ENCODE peak calls at places on chromosomes 11 and 22, in ten cellular contexts. One of them, this sample, is unnamed.

GRCh38 chr11:79007811-79008294 is 433.0 kb downstream of the TENM4 start:
- DNase-seq in T-helper 1 cell: no peak
- DNase-seq in pancreas: no peak
- DNase-seq in WTC11: no peak
- DNase-seq in amygdala: no peak
- DNase-seq in NCI-H2171: no peak
- DNase-seq in AG08396: no peak
- DNase-seq in glutamatergic neuron: no peak
- DNase-seq in caudate nucleus: no peak
- DNase-seq in NCI-H1694: no peak
- DNase-seq in this sample: peak; percentile 19

GRCh38 chr22:35842954-35843353 is 125.3 kb downstream of the APOL5 start:
- DNase-seq in T-helper 1 cell: no peak
- DNase-seq in amygdala: no peak
- DNase-seq in AG08396: peak; percentile 27
- DNase-seq in pancreas: no peak
- DNase-seq in NCI-H1694: no peak
- DNase-seq in NCI-H2171: no peak
- DNase-seq in WTC11: peak; percentile 31
- DNase-seq in glutamatergic neuron: peak; percentile 48
- DNase-seq in caudate nucleus: no peak
- DNase-seq in this sample: no peak

GRCh38 chr11:86949995-86950993 is 4.9 kb downstream of the FZD4 start:
- DNase-seq in WTC11: no peak
- DNase-seq in NCI-H1694: no peak
- DNase-seq in T-helper 1 cell: no peak
- DNase-seq in caudate nucleus: no peak
- DNase-seq in glutamatergic neuron: no peak
- DNase-seq in pancreas: no peak
- DNase-seq in amygdala: no peak
- DNase-seq in AG08396: no peak
- DNase-seq in NCI-H2171: no peak
- DNase-seq in this sample: no peak

GRCh38 chr11:15200696-15201095 is 86.0 kb downstream of the INSC start:
- DNase-seq in T-helper 1 cell: no peak
- DNase-seq in caudate nucleus: no peak
- DNase-seq in AG08396: no peak
- DNase-seq in WTC11: no peak
- DNase-seq in amygdala: no peak
- DNase-seq in pancreas: no peak
- DNase-seq in glutamatergic neuron: no peak
- DNase-seq in NCI-H2171: no peak
- DNase-seq in NCI-H1694: no peak
- DNase-seq in this sample: no peak

GRCh38 chr22:27877501-27877900 is 41.6 kb downstream of the PITPNB start:
- DNase-seq in glutamatergic neuron: no peak
- DNase-seq in pancreas: no peak
- DNase-seq in caudate nucleus: no peak
- DNase-seq in T-helper 1 cell: no peak
- DNase-seq in NCI-H2171: no peak
- DNase-seq in WTC11: no peak
- DNase-seq in amygdala: no peak
- DNase-seq in NCI-H1694: no peak
- DNase-seq in AG08396: no peak
- DNase-seq in this sample: peak; percentile 18

GRCh38 chr22:35629406-35630234 is 12.5 kb upstream of the MB start:
- DNase-seq in amygdala: no peak
- DNase-seq in NCI-H2171: no peak
- DNase-seq in caudate nucleus: no peak
- DNase-seq in pancreas: peak; percentile 52
- DNase-seq in glutamatergic neuron: no peak
- DNase-seq in WTC11: no peak
- DNase-seq in T-helper 1 cell: no peak
- DNase-seq in AG08396: peak; percentile 92
- DNase-seq in NCI-H1694: no peak
- DNase-seq in this sample: no peak

GRCh38 chr11:70360211-70360610 is 38.1 kb upstream of the CTTN start:
- DNase-seq in NCI-H1694: no peak
- DNase-seq in WTC11: no peak
- DNase-seq in glutamatergic neuron: no peak
- DNase-seq in AG08396: no peak
- DNase-seq in pancreas: no peak
- DNase-seq in amygdala: no peak
- DNase-seq in caudate nucleus: no peak
- DNase-seq in T-helper 1 cell: no peak
- DNase-seq in NCI-H2171: peak; percentile 75
- DNase-seq in this sample: no peak

GRCh38 chr22:33354928-33355327 is 296.7 kb upstream of the SYN3 start:
- DNase-seq in pancreas: no peak
- DNase-seq in glutamatergic neuron: no peak
- DNase-seq in T-helper 1 cell: no peak
- DNase-seq in caudate nucleus: no peak
- DNase-seq in NCI-H1694: no peak
- DNase-seq in NCI-H2171: no peak
- DNase-seq in WTC11: no peak
- DNase-seq in AG08396: peak; percentile 12
- DNase-seq in amygdala: no peak
- DNase-seq in this sample: no peak

GRCh38 chr22:35622132-35622913 is 5.2 kb upstream of the MB start:
- DNase-seq in glutamatergic neuron: no peak
- DNase-seq in caudate nucleus: no peak
- DNase-seq in pancreas: peak; percentile 46
- DNase-seq in WTC11: peak; percentile 63
- DNase-seq in AG08396: no peak
- DNase-seq in NCI-H2171: no peak
- DNase-seq in T-helper 1 cell: no peak
- DNase-seq in NCI-H1694: no peak
- DNase-seq in amygdala: no peak
- DNase-seq in this sample: no peak

GRCh38 chr22:27514612-27515011 is 286.9 kb downstream of the MN1 start:
- DNase-seq in amygdala: no peak
- DNase-seq in NCI-H1694: no peak
- DNase-seq in NCI-H2171: no peak
- DNase-seq in glutamatergic neuron: no peak
- DNase-seq in WTC11: no peak
- DNase-seq in AG08396: no peak
- DNase-seq in T-helper 1 cell: no peak
- DNase-seq in pancreas: no peak
- DNase-seq in caudate nucleus: no peak
- DNase-seq in this sample: no peak

GRCh38 chr11:5476184-5476819 is 12.2 kb upstream of the OR52D1 start:
- DNase-seq in NCI-H1694: peak; percentile 44
- DNase-seq in WTC11: peak; percentile 43
- DNase-seq in amygdala: no peak
- DNase-seq in T-helper 1 cell: peak; percentile 19
- DNase-seq in NCI-H2171: no peak
- DNase-seq in caudate nucleus: no peak
- DNase-seq in pancreas: peak; percentile 42
- DNase-seq in AG08396: peak; percentile 66
- DNase-seq in glutamatergic neuron: peak; percentile 48
- DNase-seq in this sample: no peak

GRCh38 chr11:20000393-20001134 is 159.7 kb downstream of the DBX1 start:
- DNase-seq in pancreas: peak; percentile 37
- DNase-seq in amygdala: no peak
- DNase-seq in caudate nucleus: no peak
- DNase-seq in WTC11: peak; percentile 83
- DNase-seq in NCI-H2171: no peak
- DNase-seq in glutamatergic neuron: peak; percentile 52
- DNase-seq in T-helper 1 cell: no peak
- DNase-seq in AG08396: no peak
- DNase-seq in NCI-H1694: no peak
- DNase-seq in this sample: peak; percentile 65

GRCh38 chr22:42347281-42347824 is 76.9 kb upstream of the TCF20 start:
- DNase-seq in pancreas: no peak
- DNase-seq in amygdala: no peak
- DNase-seq in NCI-H2171: peak; percentile 90
- DNase-seq in glutamatergic neuron: peak; percentile 61
- DNase-seq in caudate nucleus: no peak
- DNase-seq in NCI-H1694: peak; percentile 94
- DNase-seq in WTC11: no peak
- DNase-seq in AG08396: no peak
- DNase-seq in T-helper 1 cell: no peak
- DNase-seq in this sample: peak; percentile 59

GRCh38 chr11:15493921-15494630 is 379.4 kb downstream of the INSC start:
- DNase-seq in glutamatergic neuron: no peak
- DNase-seq in NCI-H1694: no peak
- DNase-seq in AG08396: no peak
- DNase-seq in WTC11: no peak
- DNase-seq in NCI-H2171: no peak
- DNase-seq in pancreas: peak; percentile 15
- DNase-seq in caudate nucleus: no peak
- DNase-seq in T-helper 1 cell: no peak
- DNase-seq in amygdala: no peak
- DNase-seq in this sample: no peak

GRCh38 chr11:115525600-115526006 is 21.4 kb upstream of the CADM1 start:
- DNase-seq in caudate nucleus: no peak
- DNase-seq in T-helper 1 cell: no peak
- DNase-seq in glutamatergic neuron: no peak
- DNase-seq in NCI-H2171: no peak
- DNase-seq in AG08396: no peak
- DNase-seq in WTC11: no peak
- DNase-seq in pancreas: no peak
- DNase-seq in NCI-H1694: no peak
- DNase-seq in amygdala: no peak
- DNase-seq in this sample: no peak

GRCh38 chr11:123490527-123490926 is 60.5 kb downstream of the GRAMD1B start:
- DNase-seq in glutamatergic neuron: no peak
- DNase-seq in T-helper 1 cell: no peak
- DNase-seq in WTC11: no peak
- DNase-seq in NCI-H1694: no peak
- DNase-seq in caudate nucleus: no peak
- DNase-seq in AG08396: no peak
- DNase-seq in amygdala: no peak
- DNase-seq in NCI-H2171: no peak
- DNase-seq in pancreas: no peak
- DNase-seq in this sample: no peak

GRCh38 chr22:42994917-42995562 is 19.9 kb downstream of the PACSIN2 start:
- DNase-seq in T-helper 1 cell: no peak
- DNase-seq in pancreas: peak; percentile 84
- DNase-seq in AG08396: peak; percentile 79
- DNase-seq in glutamatergic neuron: no peak
- DNase-seq in NCI-H2171: no peak
- DNase-seq in WTC11: no peak
- DNase-seq in NCI-H1694: no peak
- DNase-seq in amygdala: no peak
- DNase-seq in caudate nucleus: no peak
- DNase-seq in this sample: peak; percentile 47

GRCh38 chr11:129320485-129320884 is 55.2 kb upstream of the BARX2 start:
- DNase-seq in pancreas: no peak
- DNase-seq in AG08396: no peak
- DNase-seq in T-helper 1 cell: no peak
- DNase-seq in NCI-H2171: no peak
- DNase-seq in NCI-H1694: no peak
- DNase-seq in WTC11: no peak
- DNase-seq in caudate nucleus: no peak
- DNase-seq in glutamatergic neuron: no peak
- DNase-seq in amygdala: no peak
- DNase-seq in this sample: no peak

GRCh38 chr11:126113963-126114362 is 51.3 kb upstream of the CDON start:
- DNase-seq in NCI-H2171: no peak
- DNase-seq in caudate nucleus: no peak
- DNase-seq in pancreas: no peak
- DNase-seq in amygdala: no peak
- DNase-seq in NCI-H1694: no peak
- DNase-seq in WTC11: no peak
- DNase-seq in AG08396: no peak
- DNase-seq in glutamatergic neuron: no peak
- DNase-seq in T-helper 1 cell: no peak
- DNase-seq in this sample: no peak

GRCh38 chr22:26568207-26568706 is 21.7 kb downstream of the TPST2 start:
- DNase-seq in NCI-H2171: no peak
- DNase-seq in T-helper 1 cell: no peak
- DNase-seq in pancreas: no peak
- DNase-seq in NCI-H1694: no peak
- DNase-seq in AG08396: no peak
- DNase-seq in caudate nucleus: no peak
- DNase-seq in amygdala: no peak
- DNase-seq in glutamatergic neuron: no peak
- DNase-seq in WTC11: peak; percentile 67
- DNase-seq in this sample: no peak

GRCh38 chr11:73323464-73323863 is 15.4 kb downstream of the ARHGEF17 start:
- DNase-seq in caudate nucleus: no peak
- DNase-seq in NCI-H2171: no peak
- DNase-seq in AG08396: peak; percentile 74
- DNase-seq in WTC11: peak; percentile 84
- DNase-seq in amygdala: peak; percentile 38
- DNase-seq in T-helper 1 cell: no peak
- DNase-seq in glutamatergic neuron: peak; percentile 50
- DNase-seq in pancreas: no peak
- DNase-seq in NCI-H1694: no peak
- DNase-seq in this sample: no peak

GRCh38 chr11:2760196-2760871 is 60.5 kb upstream of the KCNQ1OT1 start:
- DNase-seq in AG08396: no peak
- DNase-seq in caudate nucleus: no peak
- DNase-seq in NCI-H2171: no peak
- DNase-seq in glutamatergic neuron: no peak
- DNase-seq in T-helper 1 cell: no peak
- DNase-seq in NCI-H1694: no peak
- DNase-seq in pancreas: no peak
- DNase-seq in WTC11: peak; percentile 4
- DNase-seq in amygdala: no peak
- DNase-seq in this sample: no peak

GRCh38 chr11:47858169-47858543 is 10.0 kb upstream of the NUP160 start:
- DNase-seq in NCI-H1694: no peak
- DNase-seq in AG08396: peak; percentile 67
- DNase-seq in amygdala: no peak
- DNase-seq in WTC11: no peak
- DNase-seq in glutamatergic neuron: no peak
- DNase-seq in pancreas: no peak
- DNase-seq in caudate nucleus: no peak
- DNase-seq in NCI-H2171: no peak
- DNase-seq in T-helper 1 cell: no peak
- DNase-seq in this sample: no peak

GRCh38 chr11:89437317-89437716 is 53.9 kb downstream of the NOX4 start:
- DNase-seq in AG08396: no peak
- DNase-seq in caudate nucleus: no peak
- DNase-seq in pancreas: no peak
- DNase-seq in glutamatergic neuron: no peak
- DNase-seq in T-helper 1 cell: no peak
- DNase-seq in WTC11: no peak
- DNase-seq in amygdala: no peak
- DNase-seq in NCI-H1694: no peak
- DNase-seq in NCI-H2171: no peak
- DNase-seq in this sample: no peak

GRCh38 chr11:123231263-123231662 is 36.2 kb upstream of the CLMP start:
- DNase-seq in AG08396: peak; percentile 44
- DNase-seq in NCI-H2171: no peak
- DNase-seq in T-helper 1 cell: no peak
- DNase-seq in caudate nucleus: no peak
- DNase-seq in amygdala: no peak
- DNase-seq in pancreas: no peak
- DNase-seq in NCI-H1694: no peak
- DNase-seq in WTC11: no peak
- DNase-seq in glutamatergic neuron: no peak
- DNase-seq in this sample: no peak

GRCh38 chr11:59706518-59707285 is 6.9 kb downstream of the OR10V1 start:
- DNase-seq in WTC11: no peak
- DNase-seq in T-helper 1 cell: no peak
- DNase-seq in NCI-H1694: no peak
- DNase-seq in AG08396: peak; percentile 52
- DNase-seq in glutamatergic neuron: no peak
- DNase-seq in caudate nucleus: no peak
- DNase-seq in amygdala: no peak
- DNase-seq in NCI-H2171: no peak
- DNase-seq in pancreas: no peak
- DNase-seq in this sample: no peak

GRCh38 chr22:32069579-32070372 is 26.7 kb downstream of the SLC5A1 start:
- DNase-seq in NCI-H2171: no peak
- DNase-seq in AG08396: no peak
- DNase-seq in pancreas: no peak
- DNase-seq in NCI-H1694: no peak
- DNase-seq in caudate nucleus: no peak
- DNase-seq in T-helper 1 cell: no peak
- DNase-seq in amygdala: no peak
- DNase-seq in glutamatergic neuron: no peak
- DNase-seq in WTC11: no peak
- DNase-seq in this sample: no peak

GRCh38 chr22:38176170-38176741 is 5.4 kb downstream of the PLA2G6 start:
- DNase-seq in WTC11: no peak
- DNase-seq in NCI-H1694: no peak
- DNase-seq in glutamatergic neuron: no peak
- DNase-seq in pancreas: no peak
- DNase-seq in amygdala: no peak
- DNase-seq in NCI-H2171: no peak
- DNase-seq in T-helper 1 cell: no peak
- DNase-seq in AG08396: peak; percentile 84
- DNase-seq in caudate nucleus: no peak
- DNase-seq in this sample: no peak